ENCODE peak calls at places on chromosomes 6 and 20, in six cellular contexts. V is EL, L is right cardiac atrium, U is neural crest cell, M is NCI-H2081, J is transverse colon. S is an unnamed sample.

GRCh38 chr20:38165966-38166706 is 1.1 kb upstream of the TGM2 start:
- DNase-seq in V (no peak), L (peak), U (no peak), M (no peak), J (no peak), S (no peak)

GRCh38 chr20:32777177-32777956 is 15.2 kb downstream of the DNMT3B start:
- DNase-seq in V (no peak), L (no peak), U (no peak), M (no peak), J (no peak), S (no peak)

GRCh38 chr6:56552212-56553130 is 90.2 kb downstream of the DST start:
- DNase-seq in V (peak), L (no peak), U (no peak), M (no peak), J (no peak), S (no peak)

GRCh38 chr6:4291453-4292403 is 156.4 kb upstream of the ECI2 start:
- DNase-seq in V (peak), L (no peak), U (no peak), M (no peak), J (no peak), S (no peak)

GRCh38 chr6:148225871-148226270 is 116.8 kb upstream of the SASH1 start:
- DNase-seq in V (no peak), L (no peak), U (no peak), M (no peak), J (no peak), S (no peak)

GRCh38 chr20:58621906-58622548 is 29.1 kb upstream of the STX16 start:
- DNase-seq in V (no peak), L (no peak), U (no peak), M (no peak), J (no peak), S (peak)

GRCh38 chr6:55034752-55035151 is 139.6 kb upstream of the HCRTR2 start:
- DNase-seq in V (no peak), L (no peak), U (no peak), M (no peak), J (no peak), S (no peak)

GRCh38 chr20:23302386-23302785 is 48.2 kb upstream of the NXT1 start:
- DNase-seq in V (no peak), L (no peak), U (no peak), M (no peak), J (no peak), S (no peak)

GRCh38 chr20:865379-865778 is 31.9 kb downstream of the FAM110A start:
- DNase-seq in V (no peak), L (no peak), U (no peak), M (no peak), J (no peak), S (no peak)

GRCh38 chr20:52954849-52955248 is 17.3 kb upstream of the TSHZ2 start:
- DNase-seq in V (no peak), L (no peak), U (no peak), M (no peak), J (no peak), S (no peak)

GRCh38 chr6:141259832-141260231 is 872.9 kb upstream of the GJE1 start:
- DNase-seq in V (no peak), L (no peak), U (no peak), M (no peak), J (no peak), S (no peak)

GRCh38 chr20:19600042-19600441 is 158.0 kb upstream of the RIN2 start:
- DNase-seq in V (no peak), L (no peak), U (no peak), M (no peak), J (no peak), S (no peak)

S was measured in spleen.